ENCODE peak calls at places on chromosomes 13 and 19, in seven cellular contexts. One of them, this sample, is unnamed.

GRCh38 chr13:32426191-32426980 is 1.5 kb downstream of the N4BP2L1 start:
- DNase-seq in psoas muscle: no peak
- DNase-seq in WTC11: no peak
- DNase-seq in astrocyte of the spinal cord: no peak
- DNase-seq in left lung: no peak
- DNase-seq in left ventricle myocardium inferior: no peak
- DNase-seq in RWPE1: no peak
- DNase-seq in this sample: no peak

GRCh38 chr13:92303428-92303827 is 905.0 kb downstream of the GPC5 start:
- DNase-seq in psoas muscle: no peak
- DNase-seq in WTC11: no peak
- DNase-seq in astrocyte of the spinal cord: no peak
- DNase-seq in left lung: no peak
- DNase-seq in left ventricle myocardium inferior: no peak
- DNase-seq in RWPE1: no peak
- DNase-seq in this sample: no peak

GRCh38 chr13:28356506-28357064 is 138.3 kb downstream of the FLT1 start:
- DNase-seq in psoas muscle: no peak
- DNase-seq in WTC11: no peak
- DNase-seq in astrocyte of the spinal cord: no peak
- DNase-seq in left lung: no peak
- DNase-seq in left ventricle myocardium inferior: no peak
- DNase-seq in RWPE1: no peak
- DNase-seq in this sample: no peak

GRCh38 chr13:44470623-44471562 is 97.3 kb downstream of the SERP2 start:
- DNase-seq in psoas muscle: no peak
- DNase-seq in WTC11: no peak
- DNase-seq in astrocyte of the spinal cord: peak; percentile 51
- DNase-seq in left lung: no peak
- DNase-seq in left ventricle myocardium inferior: no peak
- DNase-seq in RWPE1: peak; percentile 14
- DNase-seq in this sample: peak; percentile 44

GRCh38 chr13:50916701-50917184 is 7.2 kb downstream of the RNASEH2B start:
- DNase-seq in psoas muscle: no peak
- DNase-seq in WTC11: no peak
- DNase-seq in astrocyte of the spinal cord: no peak
- DNase-seq in left lung: no peak
- DNase-seq in left ventricle myocardium inferior: peak; percentile 17
- DNase-seq in RWPE1: no peak
- DNase-seq in this sample: no peak

GRCh38 chr13:101903890-101904289 is 451.4 kb downstream of the ITGBL1 start:
- DNase-seq in psoas muscle: no peak
- DNase-seq in WTC11: no peak
- DNase-seq in astrocyte of the spinal cord: no peak
- DNase-seq in left lung: no peak
- DNase-seq in left ventricle myocardium inferior: no peak
- DNase-seq in RWPE1: no peak
- DNase-seq in this sample: no peak

GRCh38 chr13:33520480-33520839 is 234.9 kb upstream of the STARD13 start:
- DNase-seq in psoas muscle: no peak
- DNase-seq in WTC11: no peak
- DNase-seq in astrocyte of the spinal cord: no peak
- DNase-seq in left lung: no peak
- DNase-seq in left ventricle myocardium inferior: no peak
- DNase-seq in RWPE1: no peak
- DNase-seq in this sample: no peak

GRCh38 chr19:56085571-56086275 is 35.4 kb downstream of the ZNF787 start:
- DNase-seq in psoas muscle: no peak
- DNase-seq in WTC11: no peak
- DNase-seq in astrocyte of the spinal cord: no peak
- DNase-seq in left lung: no peak
- DNase-seq in left ventricle myocardium inferior: no peak
- DNase-seq in RWPE1: no peak
- DNase-seq in this sample: no peak

GRCh38 chr13:32415019-32415418 is 12.9 kb downstream of the N4BP2L1 start:
- DNase-seq in psoas muscle: no peak
- DNase-seq in WTC11: peak; percentile 55
- DNase-seq in astrocyte of the spinal cord: no peak
- DNase-seq in left lung: no peak
- DNase-seq in left ventricle myocardium inferior: no peak
- DNase-seq in RWPE1: no peak
- DNase-seq in this sample: peak; percentile 11

GRCh38 chr13:42760949-42761348 is 20.4 kb upstream of the FAM216B start:
- DNase-seq in psoas muscle: no peak
- DNase-seq in WTC11: no peak
- DNase-seq in astrocyte of the spinal cord: peak; percentile 60
- DNase-seq in left lung: no peak
- DNase-seq in left ventricle myocardium inferior: no peak
- DNase-seq in RWPE1: no peak
- DNase-seq in this sample: no peak

GRCh38 chr19:45668342-45668871 is 386 bp downstream of the GIPR start:
- DNase-seq in psoas muscle: no peak
- DNase-seq in WTC11: no peak
- DNase-seq in astrocyte of the spinal cord: no peak
- DNase-seq in left lung: peak; percentile 82
- DNase-seq in left ventricle myocardium inferior: no peak
- DNase-seq in RWPE1: no peak
- DNase-seq in this sample: no peak

GRCh38 chr13:83168575-83168974 is 713.7 kb downstream of the SLITRK1 start:
- DNase-seq in psoas muscle: no peak
- DNase-seq in WTC11: no peak
- DNase-seq in astrocyte of the spinal cord: peak; percentile 22
- DNase-seq in left lung: no peak
- DNase-seq in left ventricle myocardium inferior: no peak
- DNase-seq in RWPE1: no peak
- DNase-seq in this sample: no peak

GRCh38 chr19:7516281-7516862 is 469 bp downstream of the ZNF358 start:
- DNase-seq in psoas muscle: no peak
- DNase-seq in WTC11: no peak
- DNase-seq in astrocyte of the spinal cord: no peak
- DNase-seq in left lung: no peak
- DNase-seq in left ventricle myocardium inferior: no peak
- DNase-seq in RWPE1: no peak
- DNase-seq in this sample: no peak

GRCh38 chr19:19550454-19550842 is 12.4 kb downstream of the CILP2 start:
- DNase-seq in psoas muscle: no peak
- DNase-seq in WTC11: no peak
- DNase-seq in astrocyte of the spinal cord: peak; percentile 70
- DNase-seq in left lung: no peak
- DNase-seq in left ventricle myocardium inferior: no peak
- DNase-seq in RWPE1: no peak
- DNase-seq in this sample: no peak

DNA sequence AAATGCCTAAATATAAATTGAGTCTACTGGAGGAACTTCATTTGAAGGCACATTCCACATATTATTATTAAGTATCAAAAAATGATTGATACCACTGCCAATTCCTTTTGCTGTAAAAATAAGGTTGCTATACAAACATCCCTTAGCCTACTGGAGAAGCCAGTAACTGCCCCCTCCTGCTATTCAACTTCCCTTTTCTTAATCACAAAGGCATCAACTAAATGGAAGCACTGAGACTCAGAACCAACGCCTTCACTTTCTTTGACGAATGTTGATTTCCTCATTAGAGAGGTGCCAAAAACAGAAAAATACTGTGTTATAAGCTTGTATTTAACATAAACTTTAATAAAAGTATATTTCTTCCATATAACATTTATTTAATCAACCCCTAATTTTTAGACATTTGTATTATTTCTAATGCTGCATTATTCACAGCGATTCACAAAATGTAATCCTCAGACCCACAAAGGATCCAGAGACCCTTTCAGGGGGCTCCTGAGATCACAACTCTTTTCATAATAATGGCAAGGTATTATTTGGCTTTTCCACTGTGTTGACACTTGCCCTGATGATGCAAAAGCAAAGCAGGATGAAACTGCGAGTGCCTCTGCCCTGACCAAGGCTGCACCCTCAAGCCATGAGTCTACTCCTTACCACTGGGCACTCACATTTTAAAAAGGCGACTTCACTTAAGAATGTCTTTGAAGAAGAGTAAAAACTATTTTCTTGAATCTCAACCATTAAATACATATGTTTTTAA is 11.6 kb downstream of the ELF1 start:
- DNase-seq in psoas muscle: no peak
- DNase-seq in WTC11: no peak
- DNase-seq in astrocyte of the spinal cord: no peak
- DNase-seq in left lung: no peak
- DNase-seq in left ventricle myocardium inferior: no peak
- DNase-seq in RWPE1: no peak
- DNase-seq in this sample: peak; percentile 62
- TF ChIP-seq CTCF in psoas muscle: no peak
- TF ChIP-seq CTCF in WTC11: no peak
- TF ChIP-seq CTCF in astrocyte of the spinal cord: no peak
- TF ChIP-seq CTCF in left lung: no peak
- TF ChIP-seq CTCF in left ventricle myocardium inferior: no peak
- TF ChIP-seq CTCF in RWPE1: no peak
- TF ChIP-seq CTCF in this sample: no peak

DNA sequence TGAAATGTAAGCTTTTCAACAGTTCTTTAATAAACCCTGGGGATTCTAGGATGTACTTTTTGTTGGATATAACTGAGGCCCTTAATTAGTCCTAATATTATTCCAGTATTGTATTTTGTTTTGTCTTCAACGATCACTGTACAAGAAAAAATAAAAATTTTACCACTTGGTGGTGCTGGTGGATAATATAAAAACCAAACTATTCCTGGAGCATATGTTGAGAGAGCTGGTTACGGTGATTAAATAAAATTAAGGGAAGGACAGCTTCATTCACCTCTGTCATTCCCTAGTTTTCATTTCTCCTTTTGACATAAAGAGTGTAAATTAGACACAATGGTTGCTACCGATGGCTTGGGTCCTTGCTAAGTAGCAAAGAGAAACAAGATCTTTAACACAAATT is 598.6 kb upstream of the PCDH20 start:
- DNase-seq in psoas muscle: no peak
- DNase-seq in WTC11: no peak
- DNase-seq in astrocyte of the spinal cord: peak; percentile 52
- DNase-seq in left lung: no peak
- DNase-seq in left ventricle myocardium inferior: no peak
- DNase-seq in RWPE1: peak; percentile 6
- DNase-seq in this sample: peak; percentile 19
- TF ChIP-seq CTCF in psoas muscle: peak; percentile 14
- TF ChIP-seq CTCF in WTC11: no peak
- TF ChIP-seq CTCF in astrocyte of the spinal cord: peak; percentile 6
- TF ChIP-seq CTCF in left lung: no peak
- TF ChIP-seq CTCF in left ventricle myocardium inferior: peak; percentile 13
- TF ChIP-seq CTCF in RWPE1: peak; percentile 33
- TF ChIP-seq CTCF in this sample: peak; percentile 8

GRCh38 chr13:99619207-99619606 is 117.9 kb downstream of the TM9SF2 start:
- DNase-seq in psoas muscle: no peak
- DNase-seq in WTC11: no peak
- DNase-seq in astrocyte of the spinal cord: no peak
- DNase-seq in left lung: no peak
- DNase-seq in left ventricle myocardium inferior: no peak
- DNase-seq in RWPE1: no peak
- DNase-seq in this sample: no peak

GRCh38 chr13:99620806-99621205 is 119.5 kb downstream of the TM9SF2 start:
- DNase-seq in psoas muscle: no peak
- DNase-seq in WTC11: no peak
- DNase-seq in astrocyte of the spinal cord: no peak
- DNase-seq in left lung: no peak
- DNase-seq in left ventricle myocardium inferior: no peak
- DNase-seq in RWPE1: no peak
- DNase-seq in this sample: no peak

GRCh38 chr13:99614465-99614885 is 113.2 kb downstream of the TM9SF2 start:
- DNase-seq in psoas muscle: no peak
- DNase-seq in WTC11: peak; percentile 44
- DNase-seq in astrocyte of the spinal cord: no peak
- DNase-seq in left lung: no peak
- DNase-seq in left ventricle myocardium inferior: no peak
- DNase-seq in RWPE1: peak; percentile 77
- DNase-seq in this sample: peak; percentile 89

GRCh38 chr13:99617474-99618255 is 116.4 kb downstream of the TM9SF2 start:
- DNase-seq in psoas muscle: peak; percentile 23
- DNase-seq in WTC11: peak; percentile 73
- DNase-seq in astrocyte of the spinal cord: peak; percentile 48
- DNase-seq in left lung: no peak
- DNase-seq in left ventricle myocardium inferior: no peak
- DNase-seq in RWPE1: no peak
- DNase-seq in this sample: no peak
- TF ChIP-seq CTCF in psoas muscle: peak; percentile 55
- TF ChIP-seq CTCF in WTC11: peak; percentile 84
- TF ChIP-seq CTCF in astrocyte of the spinal cord: peak; percentile 87
- TF ChIP-seq CTCF in left lung: peak; percentile 32
- TF ChIP-seq CTCF in left ventricle myocardium inferior: peak; percentile 65
- TF ChIP-seq CTCF in RWPE1: no peak
- TF ChIP-seq CTCF in this sample: peak; percentile 52

GRCh38 chr13:46659413-46660065 is 106.6 kb downstream of the LRCH1 start:
- DNase-seq in psoas muscle: no peak
- DNase-seq in WTC11: no peak
- DNase-seq in astrocyte of the spinal cord: no peak
- DNase-seq in left lung: no peak
- DNase-seq in left ventricle myocardium inferior: no peak
- DNase-seq in RWPE1: no peak
- DNase-seq in this sample: no peak
- TF ChIP-seq CTCF in psoas muscle: no peak
- TF ChIP-seq CTCF in WTC11: no peak
- TF ChIP-seq CTCF in astrocyte of the spinal cord: no peak
- TF ChIP-seq CTCF in left lung: no peak
- TF ChIP-seq CTCF in left ventricle myocardium inferior: no peak
- TF ChIP-seq CTCF in RWPE1: no peak
- TF ChIP-seq CTCF in this sample: no peak

DNA sequence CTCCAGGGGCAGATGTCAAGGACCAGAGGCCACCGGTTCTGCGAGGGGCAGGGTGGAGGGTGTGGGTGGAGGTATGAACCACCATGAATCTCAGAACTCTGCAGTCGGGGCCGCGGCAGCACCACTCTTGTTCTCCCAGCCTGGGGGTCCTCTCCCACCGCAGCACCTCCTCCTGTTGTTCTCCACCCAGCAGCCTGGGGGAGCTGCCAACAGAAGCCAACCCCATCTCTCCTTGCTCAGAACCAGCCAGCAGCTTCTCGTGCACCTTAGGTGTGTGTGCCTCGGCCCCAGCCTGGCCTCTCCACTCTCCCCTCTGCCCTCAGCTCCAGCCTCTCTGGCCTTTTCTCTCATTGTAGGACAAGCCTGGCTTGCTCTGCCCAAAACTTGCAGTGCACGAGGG is 31.9 kb upstream of the CCNE1 start:
- DNase-seq in psoas muscle: no peak
- DNase-seq in WTC11: peak; percentile 51
- DNase-seq in astrocyte of the spinal cord: no peak
- DNase-seq in left lung: no peak
- DNase-seq in left ventricle myocardium inferior: no peak
- DNase-seq in RWPE1: no peak
- DNase-seq in this sample: no peak
- TF ChIP-seq CTCF in psoas muscle: no peak
- TF ChIP-seq CTCF in WTC11: no peak
- TF ChIP-seq CTCF in astrocyte of the spinal cord: no peak
- TF ChIP-seq CTCF in left lung: no peak
- TF ChIP-seq CTCF in left ventricle myocardium inferior: no peak
- TF ChIP-seq CTCF in RWPE1: no peak
- TF ChIP-seq CTCF in this sample: no peak

DNA sequence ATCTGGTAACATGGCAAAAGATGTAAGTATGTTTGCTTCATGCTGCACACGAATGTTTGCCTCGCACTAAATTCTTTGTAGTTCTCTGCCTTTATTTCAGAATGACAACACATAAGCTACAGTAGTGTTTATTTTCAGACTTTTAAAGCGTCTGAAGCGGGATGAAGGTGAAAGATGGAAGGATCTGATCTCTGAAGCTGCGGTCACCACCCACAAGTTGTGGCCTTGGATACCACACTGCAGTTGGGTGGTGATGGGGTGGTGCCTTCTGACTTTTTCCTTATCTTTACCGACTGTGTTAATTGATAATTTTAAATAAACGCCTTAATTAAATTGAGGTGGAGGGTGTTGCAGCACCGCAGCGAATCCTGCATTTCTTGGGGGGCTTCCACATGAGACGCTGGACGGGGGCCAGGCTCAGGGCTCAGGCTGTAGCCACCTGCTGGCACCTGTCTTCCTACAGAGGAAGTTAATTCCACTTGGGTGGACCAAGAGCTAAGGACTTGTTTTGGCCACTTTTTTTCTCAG is 1.3 kb downstream of the TFDP1 start:
- DNase-seq in psoas muscle: no peak
- DNase-seq in WTC11: no peak
- DNase-seq in astrocyte of the spinal cord: no peak
- DNase-seq in left lung: peak; percentile 43
- DNase-seq in left ventricle myocardium inferior: no peak
- DNase-seq in RWPE1: no peak
- DNase-seq in this sample: no peak
- TF ChIP-seq CTCF in psoas muscle: no peak
- TF ChIP-seq CTCF in WTC11: no peak
- TF ChIP-seq CTCF in astrocyte of the spinal cord: no peak
- TF ChIP-seq CTCF in left lung: no peak
- TF ChIP-seq CTCF in left ventricle myocardium inferior: no peak
- TF ChIP-seq CTCF in RWPE1: no peak
- TF ChIP-seq CTCF in this sample: no peak

This sample was measured in bronchial epithelial cell.